ENCODE peak calls at places on chromosomes 16 and 17, in eight cellular contexts. V is ovary, U is psoas muscle, F is A549, E is GM12878, I is fibroblast of the aortic adventitia, X is left ventricle myocardium inferior, R is thoracic aorta. P is an unnamed sample.
A peak's percentile ranks its signal among the peaks of the same experiment; 100 is the strongest.

GRCh38 chr17:81167194-81167524 is 1.1 kb upstream of the AATK start:
- DNase-seq in V (no peak), U (no peak), F (no peak), E (no peak), I (no peak), X (no peak), R (no peak), P (no peak)

GRCh38 chr17:59115474-59115873 is 8.8 kb upstream of the TRIM37 start:
- DNase-seq in V (no peak), U (no peak), F (no peak), E (no peak), I (no peak), X (no peak), R (no peak), P (no peak)

GRCh38 chr17:66240013-66240412 is 10.8 kb upstream of the APOH start:
- DNase-seq in V (no peak), U (no peak), F (no peak), E (no peak), I (no peak), X (no peak), R (no peak), P (no peak)

GRCh38 chr17:78539771-78540170 is 37.4 kb downstream of the DNAH17 start:
- DNase-seq in V (no peak), U (no peak), F (no peak), E (no peak), I (no peak), X (no peak), R (no peak), P (no peak)

GRCh38 chr17:62720126-62720850 is 87.8 kb downstream of the MARCHF10 start:
- DNase-seq in V (no peak), U (no peak), F (peak; percentile 55), E (peak; percentile 33), I (no peak), X (no peak), R (no peak), P (no peak)

GRCh38 chr16:23689442-23690187 is 10.9 kb downstream of the PLK1 start:
- DNase-seq in V (no peak), U (no peak), F (no peak), E (no peak), I (no peak), X (no peak), R (no peak), P (peak; percentile 71)

GRCh38 chr17:74431568-74432483 is at the start of gene GPRC5C:
- DNase-seq in V (peak; percentile 91), U (peak; percentile 79), F (peak; percentile 88), E (no peak), I (peak; percentile 8), X (peak; percentile 79), R (no peak), P (peak; percentile 89)

GRCh38 chr16:66473654-66474519 is 46.8 kb downstream of the BEAN1 start:
- DNase-seq in V (no peak), U (no peak), F (no peak), E (no peak), I (no peak), X (no peak), R (no peak), P (no peak)

GRCh38 chr16:18984425-18985005 is 781 bp downstream of the TMC7 start:
- DNase-seq in V (no peak), U (no peak), F (peak; percentile 38), E (no peak), I (peak; percentile 43), X (no peak), R (no peak), P (no peak)

GRCh38 chr16:83365166-83365565 is 442.6 kb upstream of the HSBP1 start:
- DNase-seq in V (no peak), U (no peak), F (no peak), E (no peak), I (peak; percentile 70), X (no peak), R (no peak), P (no peak)

GRCh38 chr17:31538080-31538762 is 146.7 kb downstream of the RAB11FIP4 start:
- DNase-seq in V (no peak), U (no peak), F (no peak), E (peak; percentile 70), I (no peak), X (no peak), R (no peak), P (no peak)

GRCh38 chr16:75402821-75403475 is 30.4 kb downstream of the CFDP1 start:
- DNase-seq in V (no peak), U (no peak), F (peak; percentile 44), E (no peak), I (peak; percentile 73), X (no peak), R (no peak), P (no peak)

GRCh38 chr16:19746561-19746960 is 28.5 kb downstream of the IQCK start:
- DNase-seq in V (no peak), U (no peak), F (no peak), E (no peak), I (no peak), X (no peak), R (no peak), P (no peak)

GRCh38 chr16:84423416-84423837 is 55.1 kb downstream of the ATP2C2 start:
- DNase-seq in V (no peak), U (no peak), F (peak; percentile 80), E (peak; percentile 11), I (peak; percentile 41), X (no peak), R (no peak), P (no peak)

GRCh38 chr16:66859397-66860068 is 15.3 kb downstream of the CA7 start:
- DNase-seq in V (no peak), U (no peak), F (no peak), E (no peak), I (no peak), X (no peak), R (no peak), P (no peak)

GRCh38 chr17:37273419-37274051 is 102.2 kb upstream of the C17orf78 start:
- DNase-seq in V (no peak), U (no peak), F (peak; percentile 15), E (no peak), I (peak; percentile 46), X (no peak), R (no peak), P (no peak)

GRCh38 chr17:61394630-61395408 is 4.8 kb upstream of the TBX2 start:
- DNase-seq in V (no peak), U (no peak), F (no peak), E (no peak), I (no peak), X (no peak), R (no peak), P (no peak)

GRCh38 chr17:61392679-61393078 is 7.0 kb upstream of the TBX2 start:
- DNase-seq in V (no peak), U (no peak), F (no peak), E (no peak), I (no peak), X (no peak), R (no peak), P (no peak)

GRCh38 chr17:61395409-61395982 is 4.1 kb upstream of the TBX2 start:
- DNase-seq in V (peak; percentile 16), U (no peak), F (no peak), E (no peak), I (no peak), X (no peak), R (no peak), P (no peak)

GRCh38 chr17:61393550-61393903 is 6.1 kb upstream of the TBX2 start:
- DNase-seq in V (no peak), U (no peak), F (peak; percentile 51), E (no peak), I (no peak), X (no peak), R (no peak), P (no peak)

DNA sequence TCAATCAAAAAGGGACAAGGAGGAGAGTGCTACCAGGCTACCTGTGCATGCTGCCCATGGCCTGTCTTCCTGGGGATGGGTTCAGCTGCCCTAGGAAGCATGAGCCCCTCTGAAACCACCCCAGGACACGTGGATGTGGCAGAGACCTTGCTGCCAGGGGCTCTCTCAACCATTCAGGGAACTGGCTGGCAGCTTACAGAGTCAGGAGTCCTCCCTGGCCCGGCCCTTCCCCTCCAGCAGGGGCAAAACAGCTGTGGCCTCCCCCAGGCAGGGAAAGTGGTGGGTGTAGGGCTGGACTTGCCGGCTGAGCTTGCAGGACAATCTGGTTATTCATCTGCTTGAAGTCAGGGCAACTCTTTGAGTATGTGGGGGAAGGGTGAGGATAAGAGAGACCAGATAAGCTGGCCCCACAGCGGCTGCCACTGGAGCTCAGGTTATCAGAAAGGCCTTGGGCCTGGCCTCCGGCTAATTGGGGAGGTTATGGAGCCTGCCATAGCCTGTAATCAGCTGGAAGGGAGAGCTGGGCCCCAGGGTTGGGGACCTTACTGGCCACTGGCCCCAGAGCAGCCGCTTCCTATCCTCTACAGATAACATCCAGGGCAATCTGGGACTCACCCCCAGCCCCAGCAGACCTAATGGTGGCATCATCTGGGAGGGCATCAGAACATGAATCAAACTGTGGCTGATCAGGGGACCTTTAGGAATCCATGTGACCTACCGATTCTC is 5.6 kb upstream of the TBX2 start:
- DNase-seq in V (no peak), U (no peak), F (no peak), E (no peak), I (no peak), X (no peak), R (no peak), P (no peak)
- TF ChIP-seq CTCF in V (no peak), U (no peak), F (no peak), E (no peak), I (no peak), X (no peak), R (no peak), P (no peak)

DNA sequence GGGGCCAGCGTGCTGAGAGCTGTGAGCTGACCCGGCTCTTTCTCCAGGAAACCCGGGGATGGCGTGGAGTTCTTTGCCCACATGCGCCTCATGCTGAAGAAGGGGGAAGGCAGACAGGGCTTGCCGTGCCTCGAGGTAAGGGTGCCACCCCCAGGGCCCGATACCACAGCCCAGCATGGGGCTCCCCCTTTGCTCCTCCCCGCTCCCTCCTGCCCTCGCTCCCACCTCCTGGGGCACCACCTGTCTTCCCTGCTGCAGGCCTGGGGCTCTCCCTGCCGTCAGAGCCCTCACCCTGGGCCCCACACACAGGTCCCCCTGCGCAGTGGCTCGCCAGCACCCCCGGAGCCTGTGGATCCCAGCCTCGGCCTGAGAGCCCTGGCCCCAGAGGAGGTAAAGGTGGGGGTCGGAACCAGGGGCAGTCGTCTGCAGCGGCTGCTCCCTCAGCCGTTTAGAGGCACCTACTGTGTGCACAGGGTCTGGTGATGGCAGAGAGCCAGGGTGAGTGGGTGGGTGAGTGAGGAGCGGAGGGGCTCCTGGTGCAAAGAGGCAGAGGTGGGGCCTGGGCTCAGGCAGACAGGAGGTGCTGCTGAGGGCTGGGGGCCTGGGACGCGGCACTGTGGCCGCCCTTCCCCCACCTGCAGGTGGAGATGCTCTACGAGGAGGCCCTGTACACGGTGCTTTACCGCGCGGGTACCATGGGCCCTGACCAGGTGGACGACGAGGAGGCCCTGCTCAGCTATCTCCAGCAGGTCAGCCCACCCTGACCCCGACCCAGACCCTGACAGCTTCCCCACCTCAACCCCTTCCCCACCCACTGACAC is 5.6 kb downstream of the BAIAP3 start:
- DNase-seq in V (no peak), U (no peak), F (no peak), E (no peak), I (no peak), X (no peak), R (no peak), P (no peak)
- TF ChIP-seq CTCF in V (no peak), U (no peak), F (no peak), E (no peak), I (no peak), X (no peak), R (no peak), P (no peak)

GRCh38 chr17:39950871-39951348 is 11.9 kb upstream of the GSDMA start:
- DNase-seq in V (peak; percentile 30), U (no peak), F (no peak), E (no peak), I (peak; percentile 35), X (peak; percentile 44), R (no peak), P (no peak)
- TF ChIP-seq CTCF in V (no peak), U (no peak), F (no peak), E (no peak), I (no peak), X (no peak), R (no peak), P (no peak)

GRCh38 chr17:351436-351713 is 1.2 kb downstream of the RPH3AL start:
- DNase-seq in V (no peak), U (no peak), F (peak; percentile 29), E (no peak), I (no peak), X (no peak), R (no peak), P (no peak)
- TF ChIP-seq CTCF in V (no peak), U (no peak), F (no peak), E (no peak), I (no peak), X (no peak), R (no peak), P (no peak)

P was measured in upper lobe of left lung.